ENCODE peak calls at places on chromosomes 3 and 15, in four cellular contexts. A is progenitor cell of endocrine pancreas, F is bronchial epithelial cell, Z is sigmoid colon. T is an unnamed sample.

GRCh38 chr3:125110876-125111480 is 55.2 kb upstream of the HEG1 start:
- DNase-seq in F (no peak), Z (no peak), A (no peak), T (no peak)

GRCh38 chr15:72168131-72168825 is 29.3 kb downstream of the GRAMD2A start:
- DNase-seq in F (peak), Z (no peak), A (no peak), T (peak)

GRCh38 chr3:146277953-146278631 is 27.2 kb upstream of the PLSCR4 start:
- DNase-seq in Z (no peak), F (peak), A (no peak), T (peak)

GRCh38 chr3:50695031-50695430 is 20.3 kb downstream of the DOCK3 start:
- DNase-seq in F (no peak), Z (no peak), A (no peak), T (no peak)

GRCh38 chr15:95300958-95301357 is 1029.5 kb upstream of the NR2F2 start:
- DNase-seq in A (no peak), Z (no peak), F (peak), T (peak)

GRCh38 chr3:152517517-152517916 is 248.8 kb downstream of the MBNL1 start:
- DNase-seq in F (no peak), Z (no peak), A (no peak), T (no peak)

GRCh38 chr3:45056608-45057301 is 30.7 kb downstream of the CLEC3B start:
- DNase-seq in Z (no peak), F (no peak), A (no peak), T (peak)

GRCh38 chr15:69538381-69538780 is 85.8 kb downstream of the RPLP1 start:
- DNase-seq in A (no peak), Z (no peak), F (no peak), T (no peak)

GRCh38 chr3:112117826-112118571 is 15.0 kb downstream of the GCSAM start:
- DNase-seq in F (no peak), A (no peak), Z (no peak), T (no peak)
- TF ChIP-seq CTCF in F (no peak), A (no peak), Z (no peak), T (no peak)

GRCh38 chr15:79290642-79291275 is 8.2 kb downstream of the ANKRD34C start:
- DNase-seq in A (no peak), F (peak), Z (no peak), T (no peak)
- TF ChIP-seq CTCF in A (no peak), F (no peak), Z (no peak), T (no peak)

DNA sequence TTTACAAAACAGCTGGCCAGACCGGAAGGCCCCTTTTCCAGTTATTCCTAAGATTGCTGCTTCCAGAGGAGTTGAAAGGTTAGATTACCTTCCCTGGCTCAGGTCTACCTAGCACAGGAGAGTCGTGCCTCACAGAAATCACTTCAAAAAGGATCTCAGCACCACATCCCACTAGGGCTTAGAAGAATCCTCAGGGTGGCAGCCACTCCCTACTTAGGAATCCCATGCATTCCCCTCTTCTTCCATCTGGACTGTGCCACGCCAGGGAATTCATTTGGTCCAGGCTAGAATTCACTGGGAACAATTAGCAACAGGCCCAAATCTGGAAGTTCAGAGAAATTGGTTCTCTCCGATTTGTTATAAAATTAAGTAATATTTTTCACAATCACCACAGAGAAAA is 226.4 kb upstream of the IL12A start:
- DNase-seq in A (no peak), Z (no peak), F (peak), T (peak)
- TF ChIP-seq CTCF in A (no peak), Z (no peak), F (no peak), T (no peak)

DNA sequence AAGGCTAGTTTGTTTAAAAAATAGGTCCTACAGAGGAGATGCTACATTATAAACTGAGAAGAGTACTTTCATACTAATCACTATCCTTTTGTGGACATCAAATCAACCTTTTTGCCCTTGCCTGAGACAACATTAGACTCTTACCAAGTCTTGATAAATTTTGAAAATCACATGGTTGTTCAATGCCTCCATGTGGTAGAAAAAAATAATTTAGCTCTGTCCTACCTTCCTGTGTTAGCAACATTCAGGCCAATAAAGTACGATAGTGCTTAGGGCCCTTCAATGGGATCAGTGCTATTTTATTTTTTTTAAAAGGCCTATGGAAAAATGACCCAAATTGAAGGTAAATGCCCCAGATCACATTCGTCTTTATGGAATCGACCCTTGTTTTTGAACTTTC is 5.0 kb upstream of the UBE2E1 start:
- DNase-seq in F (peak), Z (no peak), A (no peak), T (no peak)
- TF ChIP-seq CTCF in F (no peak), Z (no peak), A (no peak), T (no peak)

GRCh38 chr3:32950516-32950915 is 928 bp upstream of the CCR4 start:
- DNase-seq in Z (no peak), F (no peak), A (no peak), T (no peak)

GRCh38 chr3:32946973-32947372 is 4.5 kb upstream of the CCR4 start:
- DNase-seq in Z (no peak), F (no peak), A (no peak), T (no peak)

GRCh38 chr3:32945136-32945535 is 6.3 kb upstream of the CCR4 start:
- DNase-seq in F (peak), A (no peak), Z (no peak), T (peak)

GRCh38 chr3:32948625-32949445 is 2.6 kb upstream of the CCR4 start:
- DNase-seq in Z (no peak), F (no peak), A (no peak), T (no peak)

GRCh38 chr3:32947466-32948238 is 3.8 kb upstream of the CCR4 start:
- DNase-seq in A (peak), F (peak), Z (peak), T (peak)
- TF ChIP-seq CTCF in A (peak), F (peak), Z (peak), T (peak)

GRCh38 chr15:96657096-96657495 is 326.6 kb downstream of the NR2F2 start:
- DNase-seq in F (no peak), A (no peak), Z (no peak), T (no peak)
- TF ChIP-seq CTCF in F (no peak), A (peak), Z (no peak), T (peak)

GRCh38 chr15:70665599-70665998 is 97.8 kb downstream of the UACA start:
- DNase-seq in Z (no peak), F (no peak), A (no peak), T (no peak)

GRCh38 chr15:70672081-70672480 is 91.3 kb downstream of the UACA start:
- DNase-seq in A (no peak), Z (no peak), F (no peak), T (no peak)

GRCh38 chr15:70669966-70670658 is 93.2 kb downstream of the UACA start:
- DNase-seq in F (no peak), Z (no peak), A (no peak), T (no peak)

GRCh38 chr15:70669006-70669602 is 94.3 kb downstream of the UACA start:
- DNase-seq in F (no peak), A (no peak), Z (no peak), T (no peak)

GRCh38 chr15:70670680-70671079 is 92.7 kb downstream of the UACA start:
- DNase-seq in A (no peak), F (no peak), Z (no peak), T (no peak)
- TF ChIP-seq CTCF in A (peak), F (no peak), Z (no peak), T (peak)

DNA sequence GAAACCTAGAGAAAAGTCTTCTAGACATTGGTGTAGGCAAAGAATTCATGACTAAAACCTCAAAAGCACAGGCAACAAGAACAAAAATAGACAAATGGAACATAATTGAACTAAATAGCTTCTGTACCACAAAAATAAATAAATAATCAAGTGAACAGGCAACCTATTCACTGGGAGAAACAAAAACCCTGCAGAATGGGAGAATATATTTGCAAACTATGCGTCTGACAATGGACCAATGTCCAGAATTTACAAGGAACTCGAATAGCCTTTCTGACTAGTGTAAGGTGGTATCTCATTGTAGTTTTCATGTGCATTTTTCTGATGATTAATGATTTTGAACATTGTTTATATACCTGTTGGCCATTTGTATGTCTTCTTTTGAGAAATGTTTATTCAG is 37.0 kb upstream of the GCSAM start:
- DNase-seq in Z (no peak), F (no peak), A (no peak), T (no peak)
- TF ChIP-seq CTCF in Z (no peak), F (no peak), A (no peak), T (no peak)

T was measured in MCF 10A.